ENCODE peak calls at places on chromosomes 13 and 19, in four cellular contexts. W, Z, D and Q are unnamed samples.
A peak's percentile ranks its signal among the peaks of the same experiment; 100 is the strongest.

GRCh38 chr19:38784224-38784623 is 4.8 kb upstream of the LGALS7B start:
- DNase-seq in W (no peak), Z (no peak), D (peak; percentile 34), Q (no peak)

GRCh38 chr19:29537601-29538000 is 11.8 kb downstream of the VSTM2B start:
- DNase-seq in D (no peak), Z (no peak), W (no peak), Q (no peak)

GRCh38 chr13:46295531-46296464 is 84.1 kb downstream of the LRRC63 start:
- DNase-seq in W (peak; percentile 93), D (peak; percentile 96), Z (no peak), Q (peak; percentile 92)

GRCh38 chr19:21314676-21315075 is 14.5 kb downstream of the ZNF708 start:
- DNase-seq in D (peak; percentile 57), Z (no peak), W (no peak), Q (no peak)

GRCh38 chr19:17616686-17616960 is 61.2 kb downstream of the COLGALT1 start:
- DNase-seq in Z (no peak), W (no peak), D (no peak), Q (no peak)

GRCh38 chr13:112655898-112656297 is 33.9 kb upstream of the ATP11A start:
- DNase-seq in W (no peak), Z (no peak), D (no peak), Q (no peak)

GRCh38 chr13:52405369-52405766 is 604 bp downstream of the THSD1 start:
- DNase-seq in Z (no peak), W (peak; percentile 35), D (no peak), Q (no peak)

GRCh38 chr13:76020421-76020955 is 384.4 kb downstream of the LMO7 start:
- DNase-seq in D (no peak), W (no peak), Z (no peak), Q (no peak)

GRCh38 chr19:48928164-48929005 is 5.1 kb upstream of the DHDH start:
- DNase-seq in D (peak; percentile 82), W (peak; percentile 14), Z (no peak), Q (peak; percentile 10)

GRCh38 chr19:19636573-19636972 is 6.9 kb downstream of the GMIP start:
- DNase-seq in D (no peak), W (no peak), Z (no peak), Q (no peak)

GRCh38 chr13:114282143-114282685 is 813 bp downstream of the UPF3A start:
- DNase-seq in W (peak; percentile 79), Z (no peak), D (peak; percentile 79), Q (no peak)

GRCh38 chr13:27194895-27195764 is 23.5 kb upstream of the USP12 start:
- DNase-seq in Z (no peak), D (peak; percentile 87), W (peak; percentile 93), Q (peak; percentile 46)

GRCh38 chr19:16461630-16462051 is 10.1 kb downstream of the EPS15L1 start:
- DNase-seq in D (no peak), W (no peak), Z (no peak), Q (no peak)

GRCh38 chr13:52845766-52846566 is 2.5 kb downstream of the PCDH8 start:
- DNase-seq in D (peak; percentile 3), Z (no peak), W (no peak), Q (no peak)

GRCh38 chr13:48741377-48741776 is 87.6 kb downstream of the CYSLTR2 start:
- DNase-seq in W (no peak), D (peak; percentile 50), Z (no peak), Q (no peak)

GRCh38 chr13:99757756-99758464 is 213.7 kb downstream of the ZIC5 start:
- DNase-seq in W (no peak), Z (no peak), D (no peak), Q (no peak)

GRCh38 chr19:7507884-7508283 is 8.0 kb upstream of the ZNF358 start:
- DNase-seq in W (peak; percentile 96), D (peak; percentile 82), Z (peak; percentile 69), Q (peak; percentile 40)

GRCh38 chr13:98143601-98144500 is 957 bp downstream of the FARP1 start:
- DNase-seq in D (peak; percentile 49), W (peak; percentile 35), Z (no peak), Q (no peak)

GRCh38 chr19:2720777-2721569 is at the start of gene DIRAS1:
- DNase-seq in D (no peak), Z (no peak), W (no peak), Q (no peak)

GRCh38 chr19:2719232-2719735 is 1.9 kb downstream of the DIRAS1 start:
- DNase-seq in Z (no peak), W (no peak), D (no peak), Q (no peak)

GRCh38 chr19:2717638-2718541 is 3.3 kb downstream of the DIRAS1 start:
- DNase-seq in W (no peak), D (no peak), Z (no peak), Q (no peak)

GRCh38 chr19:2721570-2722540 is 683 bp upstream of the DIRAS1 start:
- DNase-seq in Z (no peak), D (no peak), W (no peak), Q (no peak)

DNA sequence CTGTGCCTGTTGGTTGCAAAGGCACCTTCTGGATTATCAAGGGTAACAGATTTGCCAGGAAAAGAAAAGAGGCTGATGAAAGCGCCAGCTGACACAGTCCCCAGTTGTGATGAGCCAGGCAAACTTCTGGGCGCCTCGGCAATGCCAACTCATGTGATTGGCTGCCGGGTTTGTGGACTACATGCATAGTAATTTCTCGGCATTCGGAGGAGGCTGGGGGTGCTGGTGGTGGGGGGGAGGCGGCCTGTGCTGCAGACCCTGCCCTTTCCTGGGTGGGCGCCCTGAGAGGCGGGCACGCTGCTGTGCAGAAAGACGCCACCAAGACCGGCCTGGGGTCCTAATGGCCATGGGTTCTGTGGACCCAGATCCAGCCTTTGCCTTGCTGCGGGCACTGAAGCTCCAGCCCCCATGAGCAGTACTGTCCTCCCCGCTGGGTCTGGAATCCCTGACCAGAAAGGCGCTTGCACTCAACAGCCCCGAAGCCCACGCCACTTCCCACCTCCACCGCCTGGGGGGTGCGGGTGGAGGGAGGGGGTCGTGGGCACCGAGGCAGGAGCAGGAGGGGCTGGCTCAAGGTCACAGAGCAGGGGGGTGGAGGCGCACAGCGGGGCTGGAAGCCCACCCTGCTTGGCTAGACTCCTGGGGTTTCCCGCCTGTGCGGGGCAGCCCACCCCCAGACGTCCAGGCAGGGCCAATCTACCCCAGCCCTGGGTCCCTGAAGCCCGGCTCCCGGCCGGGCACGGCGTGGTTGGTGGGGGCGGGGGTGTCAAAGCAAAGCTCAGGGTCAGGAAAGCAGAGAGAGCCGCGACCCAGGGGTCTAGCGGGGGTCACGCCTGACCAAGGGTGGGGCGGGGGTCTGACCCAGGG is 1.0 kb downstream of the DIRAS1 start:
- DNase-seq in D (peak; percentile 28), Z (no peak), W (peak; percentile 12), Q (no peak)
- TF ChIP-seq CTCF in D (no peak), Z (no peak), W (no peak), Q (no peak)

DNA sequence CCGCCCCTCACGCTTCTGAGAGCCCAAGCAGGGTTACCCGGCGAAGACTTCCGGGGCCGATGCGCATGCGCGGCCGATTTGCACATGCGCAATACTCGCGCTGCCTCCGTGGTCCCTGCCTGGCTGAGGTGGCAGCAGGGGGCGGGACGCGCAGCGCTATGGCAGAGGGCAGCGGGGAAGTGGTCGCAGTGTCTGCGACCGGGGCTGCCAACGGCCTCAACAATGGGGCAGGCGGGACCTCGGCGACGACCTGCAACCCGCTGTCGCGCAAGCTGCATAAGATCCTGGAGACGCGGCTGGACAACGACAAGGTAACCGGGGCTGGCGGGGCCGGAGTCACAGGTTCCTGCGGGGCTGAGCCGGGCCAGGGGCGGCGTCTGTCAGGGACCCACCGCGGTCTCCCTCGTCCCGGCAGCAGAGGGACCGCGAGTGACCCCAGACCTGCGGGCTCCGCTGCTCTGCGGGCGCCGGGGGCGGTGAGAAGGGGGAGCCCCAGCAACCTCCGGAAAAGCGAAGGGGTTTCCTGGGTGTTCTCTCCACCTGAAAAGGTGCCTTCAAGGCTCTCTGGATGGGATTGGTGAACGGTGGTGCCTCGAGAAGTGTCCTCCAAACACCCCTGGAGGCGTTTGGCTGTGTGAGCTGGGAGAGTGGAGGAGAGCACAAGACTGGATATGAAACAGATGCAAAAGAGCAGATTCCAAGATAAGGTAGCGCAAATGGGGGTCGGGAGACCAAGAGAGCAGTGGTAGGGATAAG is at the start of gene COG6:
- DNase-seq in D (peak; percentile 90), W (peak; percentile 83), Z (peak; percentile 64), Q (peak; percentile 61)
- TF ChIP-seq CTCF in D (peak; percentile 11), W (no peak), Z (no peak), Q (no peak)

GRCh38 chr13:67841071-67841470 is 610.9 kb upstream of the PCDH9 start:
- DNase-seq in D (no peak), Z (no peak), W (no peak), Q (no peak)
- TF ChIP-seq CTCF in D (no peak), Z (no peak), W (no peak), Q (no peak)

DNA sequence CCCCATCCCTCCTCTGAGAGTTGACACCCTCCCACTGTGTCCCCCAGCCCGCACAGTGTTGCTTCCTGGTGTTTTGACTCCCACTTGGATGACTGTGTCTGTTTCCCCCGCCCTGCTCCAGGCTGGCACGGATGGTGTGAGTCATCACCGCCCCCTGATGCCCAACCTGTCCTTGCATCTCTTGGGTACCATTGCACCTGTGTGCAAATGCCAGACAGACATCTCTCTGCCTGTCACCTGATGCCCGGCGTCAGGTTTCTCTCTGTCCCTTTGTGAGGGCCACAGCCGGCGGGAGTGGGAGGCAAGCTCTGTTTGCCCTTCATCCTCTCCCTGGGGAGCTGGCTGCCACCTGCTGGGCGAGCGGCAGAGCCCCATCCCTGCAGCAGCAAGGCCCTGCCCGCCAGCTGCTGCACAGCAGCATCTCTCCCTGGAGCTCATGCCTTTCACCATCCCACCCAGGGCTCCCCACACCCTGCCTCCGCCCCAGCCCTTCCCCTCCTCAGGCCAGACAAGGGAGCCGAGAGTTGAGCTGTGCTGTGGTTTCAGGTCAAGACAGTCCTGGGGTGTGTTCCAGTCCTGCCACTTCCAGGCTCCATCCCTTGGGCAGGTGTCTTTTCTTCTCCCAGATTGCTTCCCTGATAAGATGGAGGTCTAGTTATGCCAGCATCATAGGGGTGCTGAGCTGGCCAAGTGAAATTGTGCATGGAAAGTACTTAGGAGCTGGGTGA is 29.7 kb downstream of the NKPD1 start:
- DNase-seq in Z (no peak), D (no peak), W (peak; percentile 48), Q (no peak)
- TF ChIP-seq CTCF in Z (no peak), D (no peak), W (peak; percentile 26), Q (no peak)

GRCh38 chr19:10503002-10503789 is at the start of gene KEAP1:
- DNase-seq in W (peak; percentile 29), D (peak; percentile 26), Z (no peak), Q (no peak)

GRCh38 chr19:10499550-10500246 is 3.5 kb downstream of the KEAP1 start:
- DNase-seq in Z (no peak), D (no peak), W (no peak), Q (no peak)

GRCh38 chr19:10500247-10500592 is 2.9 kb downstream of the KEAP1 start:
- DNase-seq in W (no peak), D (no peak), Z (no peak), Q (no peak)

GRCh38 chr19:10501971-10502523 is 1.1 kb downstream of the KEAP1 start:
- DNase-seq in Z (peak; percentile 37), D (peak; percentile 59), W (peak; percentile 69), Q (no peak)

DNA sequence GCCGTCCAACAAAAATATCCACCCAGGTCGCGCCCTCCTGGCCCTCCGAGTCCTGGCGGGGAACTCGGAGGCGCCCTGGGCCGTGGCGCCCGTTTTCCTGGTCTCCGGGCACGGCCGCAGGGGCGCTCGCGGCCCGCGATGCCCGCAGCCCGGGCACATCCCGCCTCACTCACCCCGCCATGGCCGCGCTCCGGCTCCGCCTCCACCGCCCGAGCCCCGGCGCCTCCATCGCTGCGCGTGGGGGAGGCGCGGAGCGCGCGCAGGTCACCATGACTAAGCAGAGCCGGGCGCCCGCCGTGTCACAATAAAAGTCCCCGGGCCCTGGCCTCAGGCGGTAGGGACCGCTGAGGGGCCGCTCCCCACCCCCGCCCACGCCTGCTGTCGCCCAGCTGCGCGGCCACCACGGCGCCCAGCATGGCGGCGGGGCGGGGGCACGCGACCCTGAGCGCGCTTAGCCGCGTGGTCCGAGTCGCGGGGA is 593 bp downstream of the KEAP1 start:
- DNase-seq in Z (peak; percentile 83), D (peak; percentile 93), W (peak; percentile 85), Q (peak; percentile 76)
- TF ChIP-seq CTCF in Z (no peak), D (no peak), W (no peak), Q (no peak)

GRCh38 chr13:101155920-101156319 is 260.4 kb downstream of the NALCN start:
- DNase-seq in Z (no peak), W (peak; percentile 20), D (no peak), Q (no peak)
- TF ChIP-seq CTCF in Z (peak; percentile 27), W (peak; percentile 29), D (peak; percentile 55), Q (peak; percentile 35)